ENCODE peak calls at places on chromosomes 6 and 20, in four cellular contexts. One of them, this sample, is unnamed.

GRCh38 chr20:52684911-52685310 is 287.2 kb upstream of the TSHZ2 start:
- DNase-seq in GM12878: no peak
- DNase-seq in K562: no peak
- DNase-seq in HepG2: no peak
- DNase-seq in this sample: no peak

GRCh38 chr20:48070961-48071645 is 285.8 kb upstream of the SULF2 start:
- DNase-seq in GM12878: no peak
- DNase-seq in K562: no peak
- DNase-seq in HepG2: no peak
- DNase-seq in this sample: no peak

GRCh38 chr6:84027340-84028183 is 6.0 kb upstream of the MRAP2 start:
- DNase-seq in GM12878: no peak
- DNase-seq in K562: no peak
- DNase-seq in HepG2: no peak
- DNase-seq in this sample: no peak

GRCh38 chr20:43511879-43512278 is 4.4 kb downstream of the L3MBTL1 start:
- DNase-seq in GM12878: no peak
- DNase-seq in K562: no peak
- DNase-seq in HepG2: no peak
- DNase-seq in this sample: no peak

GRCh38 chr20:10201321-10201870 is 17.2 kb upstream of the SNAP25 start:
- DNase-seq in GM12878: no peak
- DNase-seq in K562: no peak
- DNase-seq in HepG2: no peak
- DNase-seq in this sample: no peak

GRCh38 chr6:147298461-147298860 is 94.2 kb downstream of the STXBP5 start:
- DNase-seq in GM12878: no peak
- DNase-seq in K562: no peak
- DNase-seq in HepG2: no peak
- DNase-seq in this sample: no peak

GRCh38 chr20:44384423-44385027 is 29.0 kb downstream of the HNF4A start:
- DNase-seq in GM12878: peak
- DNase-seq in K562: peak
- DNase-seq in HepG2: peak
- DNase-seq in this sample: peak

GRCh38 chr6:121666809-121667208 is 231.4 kb downstream of the GJA1 start:
- DNase-seq in GM12878: no peak
- DNase-seq in K562: no peak
- DNase-seq in HepG2: no peak
- DNase-seq in this sample: peak

GRCh38 chr6:42260972-42261371 is 43.3 kb upstream of the MRPS10 start:
- DNase-seq in GM12878: no peak
- DNase-seq in K562: peak
- DNase-seq in HepG2: no peak
- DNase-seq in this sample: peak

GRCh38 chr20:58179432-58180099 is 48.9 kb downstream of the ANKRD60 start:
- DNase-seq in GM12878: no peak
- DNase-seq in K562: peak
- DNase-seq in HepG2: peak
- DNase-seq in this sample: peak

GRCh38 chr6:104789770-104790190 is 69.9 kb downstream of the HACE1 start:
- DNase-seq in GM12878: no peak
- DNase-seq in K562: peak
- DNase-seq in HepG2: peak
- DNase-seq in this sample: peak

GRCh38 chr20:63168861-63169260 is 47.1 kb downstream of the YTHDF1 start:
- DNase-seq in GM12878: no peak
- DNase-seq in K562: no peak
- DNase-seq in HepG2: no peak
- DNase-seq in this sample: no peak

GRCh38 chr6:19690676-19691075 is 146.5 kb upstream of the ID4 start:
- DNase-seq in GM12878: no peak
- DNase-seq in K562: no peak
- DNase-seq in HepG2: no peak
- DNase-seq in this sample: no peak

GRCh38 chr20:46119028-46119546 is 973 bp downstream of the CD40 start:
- DNase-seq in GM12878: peak
- DNase-seq in K562: peak
- DNase-seq in HepG2: no peak
- DNase-seq in this sample: no peak

GRCh38 chr6:52820198-52820597 is 16.6 kb upstream of the GSTA1 start:
- DNase-seq in GM12878: no peak
- DNase-seq in K562: no peak
- DNase-seq in HepG2: no peak
- DNase-seq in this sample: no peak

GRCh38 chr6:70956451-70957283 is at the start of gene B3GAT2:
- DNase-seq in GM12878: no peak
- DNase-seq in K562: no peak
- DNase-seq in HepG2: no peak
- DNase-seq in this sample: peak

GRCh38 chr6:100209323-100210137 is 215.5 kb upstream of the MCHR2 start:
- DNase-seq in GM12878: no peak
- DNase-seq in K562: no peak
- DNase-seq in HepG2: no peak
- DNase-seq in this sample: no peak

GRCh38 chr6:81761197-81761596 is 8.7 kb upstream of the TENT5A start:
- DNase-seq in GM12878: no peak
- DNase-seq in K562: no peak
- DNase-seq in HepG2: no peak
- DNase-seq in this sample: no peak

GRCh38 chr6:81758221-81758620 is 5.7 kb upstream of the TENT5A start:
- DNase-seq in GM12878: no peak
- DNase-seq in K562: no peak
- DNase-seq in HepG2: no peak
- DNase-seq in this sample: no peak

GRCh38 chr6:81756690-81757089 is 4.2 kb upstream of the TENT5A start:
- DNase-seq in GM12878: no peak
- DNase-seq in K562: no peak
- DNase-seq in HepG2: no peak
- DNase-seq in this sample: no peak

GRCh38 chr6:81762132-81762531 is 9.7 kb upstream of the TENT5A start:
- DNase-seq in GM12878: no peak
- DNase-seq in K562: no peak
- DNase-seq in HepG2: no peak
- DNase-seq in this sample: no peak

GRCh38 chr6:81759782-81760181 is 7.3 kb upstream of the TENT5A start:
- DNase-seq in GM12878: no peak
- DNase-seq in K562: no peak
- DNase-seq in HepG2: no peak
- DNase-seq in this sample: no peak
- TF ChIP-seq SP1 in GM12878: no peak
- TF ChIP-seq SP1 in K562: no peak
- TF ChIP-seq SP1 in HepG2: no peak
- TF ChIP-seq SP1 in this sample: no peak

DNA sequence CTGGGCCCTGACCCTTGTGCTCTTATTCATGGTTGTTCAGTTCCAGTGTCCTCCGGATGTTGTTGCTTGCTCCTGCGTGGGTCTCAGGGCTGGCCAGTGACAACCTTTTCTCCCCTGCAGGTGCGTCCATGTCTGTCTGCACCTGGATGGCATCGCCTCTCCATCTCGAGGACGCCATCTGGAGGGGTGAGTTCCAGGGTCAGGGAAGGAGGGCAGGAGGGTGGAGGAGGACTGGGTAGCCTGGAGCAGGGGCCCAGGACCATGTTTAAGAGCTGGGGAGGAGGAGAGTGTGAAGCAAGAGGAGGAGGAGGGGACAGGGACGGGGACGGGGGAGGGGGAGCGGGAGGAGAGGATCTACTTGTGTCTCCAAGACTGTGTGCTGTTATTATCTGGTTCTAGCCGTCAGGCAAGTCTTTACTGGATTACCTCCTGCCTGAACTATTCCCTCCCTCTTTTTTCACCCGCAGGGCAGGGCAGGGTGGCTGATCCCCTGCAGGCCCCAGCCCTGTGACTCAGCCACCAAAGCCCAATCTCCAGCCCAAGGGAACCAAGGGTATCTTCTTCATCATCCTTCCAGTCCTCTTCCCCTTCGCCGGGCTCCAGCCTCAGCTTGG is 32.2 kb upstream of the TULP1 start:
- DNase-seq in GM12878: no peak
- DNase-seq in K562: no peak
- DNase-seq in HepG2: no peak
- DNase-seq in this sample: no peak
- TF ChIP-seq FOXM1 in GM12878: no peak
- TF ChIP-seq FOXM1 in K562: no peak
- TF ChIP-seq FOXM1 in HepG2: no peak
- TF ChIP-seq FOXM1 in this sample: no peak

DNA sequence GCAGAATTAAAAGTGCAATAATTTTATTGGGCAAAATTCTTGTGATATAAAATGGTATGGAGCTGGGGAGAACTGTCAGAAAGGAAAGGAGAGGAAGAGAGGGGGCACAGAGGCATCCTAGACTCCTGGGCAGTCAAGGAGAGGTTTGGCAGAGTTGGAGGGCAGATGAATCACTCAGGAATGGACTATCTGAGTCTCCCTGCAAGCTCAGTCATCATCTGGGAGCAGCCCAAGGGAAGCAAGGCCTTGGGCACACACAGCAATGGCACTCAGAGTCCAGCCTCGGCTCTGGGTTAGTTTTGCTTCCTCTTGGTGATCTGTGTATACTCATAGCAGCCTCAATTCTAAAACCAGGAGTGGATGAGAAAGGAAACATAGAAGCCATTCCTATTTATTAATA is 67.2 kb downstream of the SLC22A1 start:
- DNase-seq in GM12878: no peak
- DNase-seq in K562: no peak
- DNase-seq in HepG2: no peak
- DNase-seq in this sample: no peak
- TF ChIP-seq SP1 in GM12878: no peak
- TF ChIP-seq SP1 in K562: no peak
- TF ChIP-seq SP1 in HepG2: no peak
- TF ChIP-seq SP1 in this sample: no peak

GRCh38 chr6:2792330-2792729 is 27.1 kb downstream of the WRNIP1 start:
- DNase-seq in GM12878: no peak
- DNase-seq in K562: no peak
- DNase-seq in HepG2: no peak
- DNase-seq in this sample: no peak
- TF ChIP-seq FOXM1 in GM12878: no peak
- TF ChIP-seq FOXM1 in K562: no peak
- TF ChIP-seq FOXM1 in HepG2: no peak
- TF ChIP-seq FOXM1 in this sample: no peak

GRCh38 chr6:12602951-12603710 is 113.4 kb upstream of the PHACTR1 start:
- DNase-seq in GM12878: no peak
- DNase-seq in K562: no peak
- DNase-seq in HepG2: peak
- DNase-seq in this sample: peak
- TF ChIP-seq SP1 in GM12878: no peak
- TF ChIP-seq SP1 in K562: no peak
- TF ChIP-seq SP1 in HepG2: no peak
- TF ChIP-seq SP1 in this sample: no peak

GRCh38 chr6:46013639-46014038 is 2.0 kb downstream of the CLIC5 start:
- DNase-seq in GM12878: no peak
- DNase-seq in K562: no peak
- DNase-seq in HepG2: no peak
- DNase-seq in this sample: no peak

GRCh38 chr6:46011241-46012085 is 4.2 kb downstream of the CLIC5 start:
- DNase-seq in GM12878: peak
- DNase-seq in K562: no peak
- DNase-seq in HepG2: peak
- DNase-seq in this sample: no peak

GRCh38 chr6:46010270-46010669 is 5.4 kb downstream of the CLIC5 start:
- DNase-seq in GM12878: no peak
- DNase-seq in K562: no peak
- DNase-seq in HepG2: no peak
- DNase-seq in this sample: no peak

GRCh38 chr6:46014054-46014453 is 1.6 kb downstream of the CLIC5 start:
- DNase-seq in GM12878: no peak
- DNase-seq in K562: no peak
- DNase-seq in HepG2: no peak
- DNase-seq in this sample: no peak

DNA sequence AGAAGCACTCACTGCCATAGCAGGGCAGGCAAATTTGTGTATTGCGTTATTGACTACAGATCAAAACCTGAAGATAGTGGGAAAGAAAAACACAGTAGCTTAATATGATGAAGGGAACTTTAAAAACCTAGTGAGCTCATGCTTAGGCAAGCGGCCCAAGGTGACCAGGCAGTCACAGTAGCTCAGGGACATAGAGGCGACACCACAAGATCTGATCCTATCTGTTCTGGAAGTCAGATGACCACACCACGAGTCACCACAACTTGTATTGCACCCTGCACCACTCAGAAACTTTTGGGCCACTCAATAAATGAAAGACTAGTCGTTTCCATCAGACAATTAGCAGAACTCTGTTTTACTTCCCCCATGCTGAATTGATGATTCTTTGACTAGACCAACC is 4.9 kb downstream of the CLIC5 start:
- DNase-seq in GM12878: no peak
- DNase-seq in K562: no peak
- DNase-seq in HepG2: no peak
- DNase-seq in this sample: no peak
- TF ChIP-seq FOXM1 in GM12878: no peak
- TF ChIP-seq FOXM1 in K562: no peak
- TF ChIP-seq FOXM1 in HepG2: no peak
- TF ChIP-seq FOXM1 in this sample: no peak

This sample was measured in HEK293T.